ENCODE peak calls at places on chromosomes 12 and 14, in nine cellular contexts. D, J, T, U, Y, X, N, F and R are unnamed samples.

GRCh38 chr12:113230315-113231274 is 9.3 kb downstream of the TPCN1 start:
- DNase-seq in D (no peak), J (no peak), T (no peak), U (no peak), Y (no peak), X (no peak), N (no peak), F (no peak), R (no peak)

GRCh38 chr14:94773017-94773681 is 3.2 kb upstream of the GSC start:
- DNase-seq in D (no peak), J (peak), T (no peak), U (no peak), Y (no peak), X (no peak), N (peak), F (no peak), R (no peak)

GRCh38 chr12:121787063-121787774 is 6.3 kb downstream of the RHOF start:
- DNase-seq in D (no peak), J (no peak), T (no peak), U (no peak), Y (no peak), X (no peak), N (no peak), F (no peak), R (peak)

GRCh38 chr12:41709463-41710285 is 435.0 kb downstream of the GXYLT1 start:
- DNase-seq in D (no peak), J (no peak), T (no peak), U (no peak), Y (no peak), X (no peak), N (no peak), F (no peak), R (no peak)

GRCh38 chr14:35400707-35401421 is 3.7 kb downstream of the NFKBIA start:
- DNase-seq in D (peak), J (no peak), T (no peak), U (no peak), Y (no peak), X (peak), N (no peak), F (no peak), R (peak)

GRCh38 chr14:32050839-32051238 is 26.3 kb upstream of the ARHGAP5 start:
- DNase-seq in D (no peak), J (no peak), T (no peak), U (no peak), Y (no peak), X (no peak), N (no peak), F (peak), R (no peak)

GRCh38 chr14:102827716-102828115 is 50.5 kb downstream of the TRAF3 start:
- DNase-seq in D (no peak), J (no peak), T (no peak), U (no peak), Y (no peak), X (no peak), N (peak), F (peak), R (no peak)

GRCh38 chr14:74579447-74580274 is 32.4 kb downstream of the LTBP2 start:
- DNase-seq in D (no peak), J (no peak), T (no peak), U (no peak), Y (no peak), X (peak), N (no peak), F (no peak), R (no peak)

GRCh38 chr14:72699433-72699832 is 194.5 kb downstream of the DPF3 start:
- DNase-seq in D (no peak), J (no peak), T (no peak), U (no peak), Y (no peak), X (no peak), N (no peak), F (no peak), R (no peak)

GRCh38 chr14:67618617-67619063 is 1.1 kb upstream of the ARG2 start:
- DNase-seq in D (no peak), J (no peak), T (peak), U (no peak), Y (no peak), X (peak), N (peak), F (peak), R (no peak)

GRCh38 chr12:126248871-126249403 is 1183.7 kb downstream of the AACS start:
- DNase-seq in D (no peak), J (no peak), T (no peak), U (no peak), Y (no peak), X (peak), N (no peak), F (no peak), R (no peak)

GRCh38 chr14:93737574-93737973 is 50.7 kb downstream of the PRIMA1 start:
- DNase-seq in D (no peak), J (no peak), T (no peak), U (no peak), Y (no peak), X (no peak), N (no peak), F (no peak), R (no peak)

GRCh38 chr12:77231548-77231947 is 166.2 kb upstream of the E2F7 start:
- DNase-seq in D (peak), J (no peak), T (no peak), U (peak), Y (peak), X (peak), N (no peak), F (no peak), R (no peak)

GRCh38 chr12:123031171-123031845 is 50.8 kb downstream of the ARL6IP4 start:
- DNase-seq in D (no peak), J (no peak), T (no peak), U (no peak), Y (no peak), X (no peak), N (no peak), F (no peak), R (no peak)

GRCh38 chr14:91318911-91319310 is 74.4 kb upstream of the GPR68 start:
- DNase-seq in D (no peak), J (no peak), T (no peak), U (no peak), Y (no peak), X (no peak), N (no peak), F (no peak), R (no peak)

GRCh38 chr12:49044660-49045059 is 15.9 kb downstream of the KMT2D start:
- DNase-seq in D (no peak), J (no peak), T (no peak), U (no peak), Y (no peak), X (no peak), N (no peak), F (no peak), R (no peak)

GRCh38 chr12:132169376-132169775 is 25.1 kb downstream of the NOC4L start:
- DNase-seq in D (peak), J (no peak), T (no peak), U (no peak), Y (peak), X (no peak), N (no peak), F (no peak), R (no peak)

GRCh38 chr12:109844983-109845841 is 12.0 kb upstream of the TRPV4 start:
- DNase-seq in D (peak), J (peak), T (no peak), U (peak), Y (peak), X (peak), N (peak), F (peak), R (peak)

GRCh38 chr12:63955831-63956685 is 111.6 kb downstream of the SRGAP1 start:
- DNase-seq in D (no peak), J (no peak), T (no peak), U (peak), Y (peak), X (peak), N (no peak), F (no peak), R (no peak)

GRCh38 chr14:70748422-70748821 is 60.9 kb downstream of the MAP3K9 start:
- DNase-seq in D (no peak), J (no peak), T (no peak), U (no peak), Y (no peak), X (peak), N (no peak), F (no peak), R (no peak)

GRCh38 chr14:74546416-74546815 is 52.9 kb downstream of the ISCA2 start:
- DNase-seq in D (no peak), J (no peak), T (no peak), U (no peak), Y (peak), X (no peak), N (no peak), F (no peak), R (no peak)

GRCh38 chr14:52951730-52952481 is 1.1 kb upstream of the FERMT2 start:
- DNase-seq in D (peak), J (peak), T (peak), U (peak), Y (peak), X (peak), N (peak), F (peak), R (no peak)